ENCODE peak calls at places on chromosomes 7 and 10, in five cellular contexts. One of them, this sample, is unnamed.
A peak's percentile ranks its signal among the peaks of the same experiment; 100 is the strongest.

GRCh38 chr10:11439523-11440053 is 171.9 kb downstream of the USP6NL start:
- ATAC-seq in foreskin keratinocyte: no peak
- ATAC-seq in CD8-positive, alpha-beta T cell: no peak
- ATAC-seq in activated CD4-positive, alpha-beta T cell treated with anti-CD3 and anti-CD28 coated beads for 36 hours: no peak
- ATAC-seq in lower lobe of right lung: no peak
- ATAC-seq in this sample: no peak

GRCh38 chr7:155584763-155585531 is 38.6 kb upstream of the CNPY1 start:
- ATAC-seq in foreskin keratinocyte: peak; percentile 39
- ATAC-seq in CD8-positive, alpha-beta T cell: no peak
- ATAC-seq in activated CD4-positive, alpha-beta T cell treated with anti-CD3 and anti-CD28 coated beads for 36 hours: no peak
- ATAC-seq in lower lobe of right lung: peak; percentile 83
- ATAC-seq in this sample: peak; percentile 77

GRCh38 chr7:39353615-39354376 is 212.4 kb upstream of the YAE1 start:
- ATAC-seq in foreskin keratinocyte: peak; percentile 80
- ATAC-seq in CD8-positive, alpha-beta T cell: no peak
- ATAC-seq in activated CD4-positive, alpha-beta T cell treated with anti-CD3 and anti-CD28 coated beads for 36 hours: no peak
- ATAC-seq in lower lobe of right lung: peak; percentile 69
- ATAC-seq in this sample: peak; percentile 83

GRCh38 chr10:7479861-7480598 is 69.2 kb upstream of the SFMBT2 start:
- ATAC-seq in foreskin keratinocyte: no peak
- ATAC-seq in CD8-positive, alpha-beta T cell: no peak
- ATAC-seq in activated CD4-positive, alpha-beta T cell treated with anti-CD3 and anti-CD28 coated beads for 36 hours: no peak
- ATAC-seq in lower lobe of right lung: no peak
- ATAC-seq in this sample: no peak

GRCh38 chr10:104247513-104248146 is 7.1 kb upstream of the GSTO1 start:
- ATAC-seq in foreskin keratinocyte: no peak
- ATAC-seq in CD8-positive, alpha-beta T cell: no peak
- ATAC-seq in activated CD4-positive, alpha-beta T cell treated with anti-CD3 and anti-CD28 coated beads for 36 hours: peak; percentile 56
- ATAC-seq in lower lobe of right lung: no peak
- ATAC-seq in this sample: no peak

GRCh38 chr10:116659049-116659670 is 38.4 kb downstream of the PNLIPRP2 start:
- ATAC-seq in foreskin keratinocyte: no peak
- ATAC-seq in CD8-positive, alpha-beta T cell: no peak
- ATAC-seq in activated CD4-positive, alpha-beta T cell treated with anti-CD3 and anti-CD28 coated beads for 36 hours: no peak
- ATAC-seq in lower lobe of right lung: no peak
- ATAC-seq in this sample: no peak

GRCh38 chr7:142645777-142646176 is 103.5 kb upstream of the PRSS1 start:
- ATAC-seq in foreskin keratinocyte: no peak
- ATAC-seq in CD8-positive, alpha-beta T cell: peak; percentile 54
- ATAC-seq in activated CD4-positive, alpha-beta T cell treated with anti-CD3 and anti-CD28 coated beads for 36 hours: peak; percentile 63
- ATAC-seq in lower lobe of right lung: no peak
- ATAC-seq in this sample: no peak

GRCh38 chr7:1675673-1676549 is 5.8 kb downstream of the ELFN1 start:
- ATAC-seq in foreskin keratinocyte: no peak
- ATAC-seq in CD8-positive, alpha-beta T cell: no peak
- ATAC-seq in activated CD4-positive, alpha-beta T cell treated with anti-CD3 and anti-CD28 coated beads for 36 hours: no peak
- ATAC-seq in lower lobe of right lung: no peak
- ATAC-seq in this sample: no peak

GRCh38 chr10:104351067-104351681 is 2.5 kb upstream of the CFAP58 start:
- ATAC-seq in foreskin keratinocyte: peak; percentile 39
- ATAC-seq in CD8-positive, alpha-beta T cell: no peak
- ATAC-seq in activated CD4-positive, alpha-beta T cell treated with anti-CD3 and anti-CD28 coated beads for 36 hours: peak; percentile 55
- ATAC-seq in lower lobe of right lung: peak; percentile 19
- ATAC-seq in this sample: peak; percentile 70

GRCh38 chr7:138773817-138774216 is 24.0 kb upstream of the TMEM213 start:
- ATAC-seq in foreskin keratinocyte: no peak
- ATAC-seq in CD8-positive, alpha-beta T cell: no peak
- ATAC-seq in activated CD4-positive, alpha-beta T cell treated with anti-CD3 and anti-CD28 coated beads for 36 hours: no peak
- ATAC-seq in lower lobe of right lung: no peak
- ATAC-seq in this sample: peak; percentile 57

GRCh38 chr10:69512901-69513300 is 60.3 kb downstream of the NEUROG3 start:
- ATAC-seq in foreskin keratinocyte: no peak
- ATAC-seq in CD8-positive, alpha-beta T cell: no peak
- ATAC-seq in activated CD4-positive, alpha-beta T cell treated with anti-CD3 and anti-CD28 coated beads for 36 hours: no peak
- ATAC-seq in lower lobe of right lung: no peak
- ATAC-seq in this sample: no peak

GRCh38 chr10:94288361-94289116 is 74.2 kb downstream of the NOC3L start:
- ATAC-seq in foreskin keratinocyte: no peak
- ATAC-seq in CD8-positive, alpha-beta T cell: no peak
- ATAC-seq in activated CD4-positive, alpha-beta T cell treated with anti-CD3 and anti-CD28 coated beads for 36 hours: no peak
- ATAC-seq in lower lobe of right lung: no peak
- ATAC-seq in this sample: no peak

GRCh38 chr10:69696073-69696731 is 66.2 kb downstream of the FAM241B start:
- ATAC-seq in foreskin keratinocyte: peak; percentile 77
- ATAC-seq in CD8-positive, alpha-beta T cell: no peak
- ATAC-seq in activated CD4-positive, alpha-beta T cell treated with anti-CD3 and anti-CD28 coated beads for 36 hours: peak; percentile 55
- ATAC-seq in lower lobe of right lung: peak; percentile 89
- ATAC-seq in this sample: peak; percentile 62

GRCh38 chr10:92799591-92799990 is 48.7 kb upstream of the EXOC6 start:
- ATAC-seq in foreskin keratinocyte: no peak
- ATAC-seq in CD8-positive, alpha-beta T cell: no peak
- ATAC-seq in activated CD4-positive, alpha-beta T cell treated with anti-CD3 and anti-CD28 coated beads for 36 hours: no peak
- ATAC-seq in lower lobe of right lung: no peak
- ATAC-seq in this sample: no peak

GRCh38 chr10:132487241-132488135 is 50.1 kb upstream of the INPP5A start:
- ATAC-seq in foreskin keratinocyte: no peak
- ATAC-seq in CD8-positive, alpha-beta T cell: no peak
- ATAC-seq in activated CD4-positive, alpha-beta T cell treated with anti-CD3 and anti-CD28 coated beads for 36 hours: no peak
- ATAC-seq in lower lobe of right lung: no peak
- ATAC-seq in this sample: no peak

GRCh38 chr10:11578802-11579255 is 32.6 kb downstream of the USP6NL start:
- ATAC-seq in foreskin keratinocyte: no peak
- ATAC-seq in CD8-positive, alpha-beta T cell: no peak
- ATAC-seq in activated CD4-positive, alpha-beta T cell treated with anti-CD3 and anti-CD28 coated beads for 36 hours: peak; percentile 74
- ATAC-seq in lower lobe of right lung: no peak
- ATAC-seq in this sample: no peak

GRCh38 chr7:130463553-130464434 is 23.0 kb upstream of the CEP41 start:
- ATAC-seq in foreskin keratinocyte: no peak
- ATAC-seq in CD8-positive, alpha-beta T cell: peak; percentile 38
- ATAC-seq in activated CD4-positive, alpha-beta T cell treated with anti-CD3 and anti-CD28 coated beads for 36 hours: no peak
- ATAC-seq in lower lobe of right lung: no peak
- ATAC-seq in this sample: no peak

GRCh38 chr10:99623919-99624318 is 3.7 kb upstream of the SLC25A28 start:
- ATAC-seq in foreskin keratinocyte: no peak
- ATAC-seq in CD8-positive, alpha-beta T cell: no peak
- ATAC-seq in activated CD4-positive, alpha-beta T cell treated with anti-CD3 and anti-CD28 coated beads for 36 hours: no peak
- ATAC-seq in lower lobe of right lung: no peak
- ATAC-seq in this sample: no peak

GRCh38 chr10:21519981-21520436 is 5.5 kb downstream of the SKIDA1 start:
- ATAC-seq in foreskin keratinocyte: peak; percentile 40
- ATAC-seq in CD8-positive, alpha-beta T cell: no peak
- ATAC-seq in activated CD4-positive, alpha-beta T cell treated with anti-CD3 and anti-CD28 coated beads for 36 hours: peak; percentile 55
- ATAC-seq in lower lobe of right lung: peak; percentile 45
- ATAC-seq in this sample: peak; percentile 36

GRCh38 chr10:4234661-4235060 is 449.7 kb upstream of the KLF6 start:
- ATAC-seq in foreskin keratinocyte: no peak
- ATAC-seq in CD8-positive, alpha-beta T cell: peak; percentile 94
- ATAC-seq in activated CD4-positive, alpha-beta T cell treated with anti-CD3 and anti-CD28 coated beads for 36 hours: peak; percentile 78
- ATAC-seq in lower lobe of right lung: peak; percentile 59
- ATAC-seq in this sample: no peak

GRCh38 chr7:23335141-23335540 is 36.0 kb downstream of the MALSU1 start:
- ATAC-seq in foreskin keratinocyte: no peak
- ATAC-seq in CD8-positive, alpha-beta T cell: no peak
- ATAC-seq in activated CD4-positive, alpha-beta T cell treated with anti-CD3 and anti-CD28 coated beads for 36 hours: no peak
- ATAC-seq in lower lobe of right lung: no peak
- ATAC-seq in this sample: no peak

GRCh38 chr7:2856388-2857169 is 12.5 kb upstream of the GNA12 start:
- ATAC-seq in foreskin keratinocyte: peak; percentile 78
- ATAC-seq in CD8-positive, alpha-beta T cell: no peak
- ATAC-seq in activated CD4-positive, alpha-beta T cell treated with anti-CD3 and anti-CD28 coated beads for 36 hours: no peak
- ATAC-seq in lower lobe of right lung: no peak
- ATAC-seq in this sample: no peak

GRCh38 chr7:181738-182137 is 10.6 kb upstream of the FAM20C start:
- ATAC-seq in foreskin keratinocyte: no peak
- ATAC-seq in CD8-positive, alpha-beta T cell: no peak
- ATAC-seq in activated CD4-positive, alpha-beta T cell treated with anti-CD3 and anti-CD28 coated beads for 36 hours: no peak
- ATAC-seq in lower lobe of right lung: no peak
- ATAC-seq in this sample: no peak

GRCh38 chr10:124043310-124044142 is 49.9 kb downstream of the CHST15 start:
- ATAC-seq in foreskin keratinocyte: peak; percentile 67
- ATAC-seq in CD8-positive, alpha-beta T cell: no peak
- ATAC-seq in activated CD4-positive, alpha-beta T cell treated with anti-CD3 and anti-CD28 coated beads for 36 hours: peak; percentile 60
- ATAC-seq in lower lobe of right lung: no peak
- ATAC-seq in this sample: peak; percentile 58

GRCh38 chr7:130695840-130696239 is 9.5 kb upstream of the TSGA13 start:
- ATAC-seq in foreskin keratinocyte: no peak
- ATAC-seq in CD8-positive, alpha-beta T cell: no peak
- ATAC-seq in activated CD4-positive, alpha-beta T cell treated with anti-CD3 and anti-CD28 coated beads for 36 hours: no peak
- ATAC-seq in lower lobe of right lung: no peak
- ATAC-seq in this sample: no peak

GRCh38 chr7:36116347-36117200 is 36.5 kb upstream of the EEPD1 start:
- ATAC-seq in foreskin keratinocyte: peak; percentile 16
- ATAC-seq in CD8-positive, alpha-beta T cell: no peak
- ATAC-seq in activated CD4-positive, alpha-beta T cell treated with anti-CD3 and anti-CD28 coated beads for 36 hours: no peak
- ATAC-seq in lower lobe of right lung: no peak
- ATAC-seq in this sample: no peak

GRCh38 chr7:7923818-7924217 is 44.8 kb upstream of the GLCCI1 start:
- ATAC-seq in foreskin keratinocyte: no peak
- ATAC-seq in CD8-positive, alpha-beta T cell: no peak
- ATAC-seq in activated CD4-positive, alpha-beta T cell treated with anti-CD3 and anti-CD28 coated beads for 36 hours: no peak
- ATAC-seq in lower lobe of right lung: no peak
- ATAC-seq in this sample: no peak

GRCh38 chr10:24437302-24437701 is 228.4 kb downstream of the KIAA1217 start:
- ATAC-seq in foreskin keratinocyte: peak; percentile 26
- ATAC-seq in CD8-positive, alpha-beta T cell: no peak
- ATAC-seq in activated CD4-positive, alpha-beta T cell treated with anti-CD3 and anti-CD28 coated beads for 36 hours: no peak
- ATAC-seq in lower lobe of right lung: no peak
- ATAC-seq in this sample: peak; percentile 53

GRCh38 chr7:127705461-127705959 is 53.5 kb downstream of the SND1 start:
- ATAC-seq in foreskin keratinocyte: peak; percentile 56
- ATAC-seq in CD8-positive, alpha-beta T cell: no peak
- ATAC-seq in activated CD4-positive, alpha-beta T cell treated with anti-CD3 and anti-CD28 coated beads for 36 hours: peak; percentile 61
- ATAC-seq in lower lobe of right lung: no peak
- ATAC-seq in this sample: no peak

This sample was measured in esophagus mucosa.